ENCODE peak calls at places on chromosomes 7 and 10, in four cellular contexts. M is tibial artery; V is CD8-positive, alpha-beta T cell; H is fibroblast of pulmonary artery. G is an unnamed sample.

GRCh38 chr10:70835895-70836294 is 20.1 kb downstream of the SGPL1 start:
- DNase-seq in V (no peak), H (peak; percentile 63), M (no peak), G (no peak)

GRCh38 chr10:32981760-32982159 is 23.7 kb upstream of the ITGB1 start:
- DNase-seq in H (peak; percentile 93), V (peak; percentile 20), M (no peak), G (no peak)

GRCh38 chr7:72334733-72335132 is 77.4 kb downstream of the CALN1 start:
- DNase-seq in M (no peak), V (no peak), H (no peak), G (no peak)

GRCh38 chr7:124898523-124898922 is 31.1 kb downstream of the POT1 start:
- DNase-seq in V (no peak), H (peak; percentile 8), M (no peak), G (no peak)

GRCh38 chr7:96388166-96388565 is 66.3 kb upstream of the SLC25A13 start:
- DNase-seq in H (peak; percentile 75), V (no peak), M (no peak), G (no peak)

GRCh38 chr10:11058014-11058413 is 40.3 kb downstream of the CELF2 start:
- DNase-seq in M (no peak), V (no peak), H (no peak), G (no peak)

GRCh38 chr7:105496501-105496900 is 25.6 kb downstream of the PUS7 start:
- DNase-seq in H (peak; percentile 67), M (no peak), V (no peak), G (no peak)

GRCh38 chr10:11403116-11403515 is 208.3 kb downstream of the USP6NL start:
- DNase-seq in M (no peak), H (no peak), V (peak; percentile 65), G (no peak)

GRCh38 chr7:124930655-124931597 is 1.3 kb upstream of the POT1 start:
- DNase-seq in H (no peak), V (no peak), M (no peak), G (no peak)

GRCh38 chr7:116691664-116692063 is 19.7 kb downstream of the MET start:
- DNase-seq in V (no peak), M (no peak), H (peak; percentile 48), G (no peak)

GRCh38 chr7:18128846-18129245 is 101.2 kb upstream of the PRPS1L1 start:
- DNase-seq in M (no peak), H (no peak), V (no peak), G (no peak)

GRCh38 chr10:29522038-29522855 is 112.5 kb downstream of the SVIL start:
- DNase-seq in H (no peak), V (no peak), M (no peak), G (no peak)

GRCh38 chr10:121405096-121405495 is 193.1 kb downstream of the FGFR2 start:
- DNase-seq in V (no peak), M (no peak), H (no peak), G (no peak)

GRCh38 chr7:151895695-151896485 is 19.0 kb upstream of the PRKAG2 start:
- DNase-seq in M (peak; percentile 29), H (no peak), V (no peak), G (no peak)

GRCh38 chr7:135923700-135924261 is 53.4 kb downstream of the MTPN start:
- DNase-seq in M (no peak), H (peak; percentile 93), V (no peak), G (no peak)

GRCh38 chr7:94394399-94395140 is at the start of gene COL1A2:
- DNase-seq in H (peak; percentile 98), V (peak; percentile 12), M (peak; percentile 92), G (no peak)

GRCh38 chr10:114575417-114576131 is 82.5 kb downstream of the ABLIM1 start:
- DNase-seq in H (no peak), V (no peak), M (no peak), G (no peak)

GRCh38 chr10:116779076-116779687 is 36.8 kb upstream of the HSPA12A start:
- DNase-seq in H (no peak), V (no peak), M (no peak), G (no peak)

GRCh38 chr10:30639946-30640786 is 10.6 kb upstream of the LYZL2 start:
- DNase-seq in H (peak; percentile 85), V (peak; percentile 20), M (no peak), G (peak; percentile 19)

GRCh38 chr7:44042221-44042620 is 2.3 kb upstream of the DBNL start:
- DNase-seq in M (no peak), H (no peak), V (no peak), G (no peak)

GRCh38 chr7:135341049-135341448 is 107.4 kb downstream of the STRA8 start:
- DNase-seq in V (no peak), H (no peak), M (no peak), G (no peak)

GRCh38 chr7:144955422-144955821 is 119.6 kb upstream of the TPK1 start:
- DNase-seq in V (no peak), H (no peak), M (no peak), G (no peak)

GRCh38 chr7:116315293-116315692 is 105.0 kb downstream of the TES start:
- DNase-seq in V (no peak), H (no peak), M (no peak), G (no peak)

GRCh38 chr10:33087922-33088321 is 129.9 kb upstream of the ITGB1 start:
- DNase-seq in H (no peak), V (no peak), M (no peak), G (no peak)

GRCh38 chr10:33913194-33913593 is 578.7 kb upstream of the NRP1 start:
- DNase-seq in H (peak; percentile 8), M (no peak), V (no peak), G (no peak)

GRCh38 chr10:125003146-125003900 is 61.4 kb downstream of the ZRANB1 start:
- DNase-seq in M (peak; percentile 66), H (no peak), V (no peak), G (no peak)

GRCh38 chr7:120988591-120989299 is at the start of gene CPED1:
- DNase-seq in H (peak; percentile 89), V (peak; percentile 22), M (peak; percentile 92), G (no peak)

GRCh38 chr7:128033246-128033645 is 2.0 kb upstream of the LRRC4 start:
- DNase-seq in H (no peak), M (no peak), V (no peak), G (no peak)

GRCh38 chr10:46264737-46265368 is 21.9 kb upstream of the ANTXRL start:
- DNase-seq in H (no peak), V (peak; percentile 9), M (no peak), G (no peak)

GRCh38 chr7:78765985-78766729 is 687.3 kb downstream of the MAGI2 start:
- DNase-seq in M (no peak), V (no peak), H (no peak), G (no peak)

GRCh38 chr7:6516387-6516983 is 34.8 kb downstream of the GRID2IP start:
- DNase-seq in H (peak; percentile 88), M (peak; percentile 89), V (peak; percentile 68), G (no peak)

GRCh38 chr10:24360286-24361127 is 151.6 kb downstream of the KIAA1217 start:
- DNase-seq in M (no peak), V (no peak), H (peak; percentile 82), G (no peak)

GRCh38 chr7:130872756-130873448 is 138.9 kb upstream of the KLF14 start:
- DNase-seq in V (no peak), H (no peak), M (no peak), G (no peak)
- TF ChIP-seq CTCF in V (no peak), H (no peak), M (no peak), G (no peak)

GRCh38 chr7:954330-955238 is at the start of gene ADAP1:
- DNase-seq in M (peak; percentile 66), V (peak; percentile 53), H (peak; percentile 53), G (no peak)
- TF ChIP-seq CTCF in M (no peak), V (no peak), H (no peak), G (peak; percentile 18)

GRCh38 chr10:73253226-73253557 is 748 bp upstream of the MRPS16 start:
- DNase-seq in M (no peak), H (no peak), V (no peak), G (no peak)
- TF ChIP-seq CTCF in M (no peak), H (no peak), V (no peak), G (no peak)

GRCh38 chr10:113216068-113216467 is 266.0 kb downstream of the TCF7L2 start:
- DNase-seq in H (no peak), M (no peak), V (no peak), G (no peak)

GRCh38 chr10:113213041-113213440 is 263.0 kb downstream of the TCF7L2 start:
- DNase-seq in M (no peak), V (no peak), H (no peak), G (no peak)

GRCh38 chr10:113219446-113219845 is 269.4 kb downstream of the TCF7L2 start:
- DNase-seq in H (no peak), V (no peak), M (no peak), G (no peak)

DNA sequence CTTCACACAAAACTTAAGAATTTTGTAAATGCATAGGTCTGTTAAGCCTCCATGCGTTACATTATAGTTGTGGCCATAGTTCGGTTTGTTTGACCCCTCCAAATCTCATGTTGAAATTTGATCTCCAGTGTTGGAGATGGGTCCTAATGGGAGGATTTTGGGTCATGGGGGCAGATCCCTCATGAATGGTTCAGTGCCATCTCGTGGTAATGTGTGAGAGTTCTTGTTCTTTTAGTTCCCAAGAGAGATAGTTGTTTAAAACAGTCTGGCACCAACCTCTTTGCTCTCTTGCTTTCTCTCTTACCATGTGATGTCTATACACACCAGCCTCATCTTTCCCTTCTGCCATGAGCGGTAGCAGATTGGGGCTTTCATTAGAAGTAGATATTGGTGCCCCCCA is 264.3 kb downstream of the TCF7L2 start:
- DNase-seq in V (no peak), M (no peak), H (no peak), G (no peak)
- TF ChIP-seq CTCF in V (no peak), M (no peak), H (no peak), G (no peak)

GRCh38 chr10:78406648-78407008 is 373.0 kb downstream of the RPS24 start:
- DNase-seq in V (no peak), M (no peak), H (no peak), G (no peak)

GRCh38 chr10:78407009-78407711 is 373.5 kb downstream of the RPS24 start:
- DNase-seq in M (peak; percentile 88), H (peak; percentile 95), V (peak; percentile 54), G (peak; percentile 46)

GRCh38 chr10:78410046-78410965 is 376.6 kb downstream of the RPS24 start:
- DNase-seq in V (no peak), M (peak; percentile 60), H (no peak), G (no peak)

GRCh38 chr10:78408011-78408410 is 374.3 kb downstream of the RPS24 start:
- DNase-seq in M (no peak), H (no peak), V (no peak), G (no peak)

DNA sequence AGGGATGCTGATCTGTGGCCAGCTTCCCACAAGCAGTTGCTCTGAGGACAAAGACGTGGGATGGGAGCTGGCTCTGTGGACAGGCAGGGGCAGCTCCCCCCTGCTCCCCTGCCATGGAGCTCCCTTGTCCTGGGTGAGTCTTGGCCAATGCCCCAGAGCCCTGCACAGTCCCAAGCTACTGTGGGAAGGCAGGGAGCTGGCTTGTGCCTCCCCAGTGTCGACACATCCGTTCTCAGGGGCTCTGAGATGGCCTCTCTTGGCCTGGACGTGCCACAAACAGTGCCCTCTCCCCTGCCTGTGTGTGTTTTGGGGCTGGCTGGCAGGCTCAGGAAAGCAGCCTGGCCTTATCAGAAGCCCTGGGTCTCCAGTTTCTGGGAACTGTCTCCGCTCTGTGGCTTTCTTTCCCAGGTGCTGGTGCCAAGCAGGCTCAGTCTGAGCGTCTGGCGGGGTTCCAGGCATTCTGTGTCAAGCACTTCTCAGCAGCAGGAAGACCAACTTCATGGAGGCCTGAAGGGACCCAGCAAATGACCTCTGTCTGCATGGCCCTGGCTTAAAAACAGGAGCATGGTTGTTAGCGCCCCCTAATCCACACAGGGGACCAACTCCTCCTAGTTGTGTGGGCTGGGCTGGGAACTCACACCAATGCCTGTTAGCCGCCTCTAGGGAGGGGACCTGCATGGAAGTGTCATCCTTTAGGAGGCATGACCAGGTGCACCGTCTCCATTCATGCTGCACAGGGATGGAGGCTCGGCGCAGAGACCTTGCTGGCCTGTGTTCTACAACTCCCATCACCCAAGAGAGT is 375.2 kb downstream of the RPS24 start:
- DNase-seq in H (peak; percentile 59), V (no peak), M (peak; percentile 91), G (no peak)
- TF ChIP-seq CTCF in H (no peak), V (no peak), M (no peak), G (no peak)